ENCODE peak calls at places on chromosome 3, in four cellular contexts. C is AG09309, Y is GM12865, E is lower leg skin. T is an unnamed sample.
A peak's percentile ranks its signal among the peaks of the same experiment; 100 is the strongest.

GRCh38 chr3:61560452-61561373 is 658 bp upstream of the PTPRG start:
- DNase-seq in Y (peak; percentile 69), E (peak; percentile 74), C (no peak), T (peak; percentile 5)

GRCh38 chr3:178558637-178559036 is 22.4 kb downstream of the KCNMB2 start:
- DNase-seq in E (no peak), C (no peak), Y (peak; percentile 31), T (no peak)

GRCh38 chr3:43190682-43191081 is 84.8 kb upstream of the POMGNT2 start:
- DNase-seq in C (peak; percentile 98), Y (no peak), E (no peak), T (no peak)

GRCh38 chr3:112718967-112719366 is 78.0 kb upstream of the CCDC80 start:
- DNase-seq in Y (no peak), E (no peak), C (no peak), T (no peak)

GRCh38 chr3:86782860-86783259 is 208.1 kb downstream of the VGLL3 start:
- DNase-seq in C (no peak), E (no peak), Y (no peak), T (no peak)

GRCh38 chr3:139827833-139828232 is 107.2 kb upstream of the CLSTN2 start:
- DNase-seq in C (no peak), E (no peak), Y (no peak), T (no peak)

GRCh38 chr3:16961621-16962205 is 77.0 kb downstream of the PLCL2 start:
- DNase-seq in E (no peak), Y (no peak), C (no peak), T (no peak)

GRCh38 chr3:50123394-50124361 is 31.4 kb upstream of the SEMA3F start:
- DNase-seq in E (no peak), C (no peak), Y (no peak), T (no peak)

GRCh38 chr3:132038198-132038825 is 3.5 kb upstream of the CPNE4 start:
- DNase-seq in E (no peak), Y (peak; percentile 6), C (no peak), T (peak; percentile 9)

GRCh38 chr3:56294316-56294715 is 174.0 kb downstream of the ERC2 start:
- DNase-seq in C (no peak), Y (no peak), E (no peak), T (no peak)

GRCh38 chr3:53194218-53195065 is 33.4 kb downstream of the PRKCD start:
- DNase-seq in E (no peak), C (no peak), Y (no peak), T (no peak)

GRCh38 chr3:108722724-108723123 is 34.5 kb downstream of the RETNLB start:
- DNase-seq in C (no peak), Y (no peak), E (no peak), T (no peak)

GRCh38 chr3:134253475-134254231 is 3.0 kb upstream of the RYK start:
- DNase-seq in C (no peak), Y (peak; percentile 29), E (no peak), T (no peak)

GRCh38 chr3:193693774-193694173 is 100.8 kb downstream of the OPA1 start:
- DNase-seq in E (no peak), Y (peak; percentile 26), C (no peak), T (no peak)

GRCh38 chr3:142657033-142657432 is 60.8 kb downstream of the PLS1 start:
- DNase-seq in C (no peak), E (no peak), Y (no peak), T (no peak)

GRCh38 chr3:43024183-43024865 is 45.2 kb downstream of the GASK1A start:
- DNase-seq in C (no peak), E (no peak), Y (no peak), T (peak; percentile 97)

GRCh38 chr3:141462176-141462859 is 24.5 kb upstream of the RASA2 start:
- DNase-seq in C (no peak), Y (peak; percentile 27), E (no peak), T (no peak)

GRCh38 chr3:26962419-26963355 is 340.1 kb downstream of the LRRC3B start:
- DNase-seq in E (no peak), Y (peak; percentile 48), C (no peak), T (no peak)

GRCh38 chr3:158568784-158569183 is 2.2 kb upstream of the MLF1 start:
- DNase-seq in E (no peak), Y (no peak), C (no peak), T (no peak)

GRCh38 chr3:116702370-116702769 is 7.2 kb upstream of the TUSC7 start:
- DNase-seq in Y (no peak), C (no peak), E (no peak), T (no peak)

GRCh38 chr3:120425877-120426276 is 24.9 kb downstream of the FSTL1 start:
- DNase-seq in E (no peak), C (peak; percentile 87), Y (no peak), T (no peak)

GRCh38 chr3:149657458-149657795 is 398 bp downstream of the WWTR1 start:
- DNase-seq in E (peak; percentile 62), Y (no peak), C (no peak), T (no peak)

GRCh38 chr3:50246517-50246954 is 10.5 kb downstream of the GNAI2 start:
- DNase-seq in C (peak; percentile 87), E (peak; percentile 47), Y (peak; percentile 81), T (peak; percentile 87)

GRCh38 chr3:127598841-127599570 is 795 bp downstream of the MCM2 start:
- DNase-seq in Y (no peak), C (no peak), E (no peak), T (no peak)

GRCh38 chr3:112394008-112394616 is 61.2 kb downstream of the CD200 start:
- DNase-seq in C (no peak), E (no peak), Y (no peak), T (no peak)

GRCh38 chr3:36032180-36032895 is 348.0 kb upstream of the STAC start:
- DNase-seq in E (no peak), Y (no peak), C (no peak), T (no peak)

GRCh38 chr3:89227634-89228033 is 120.2 kb downstream of the EPHA3 start:
- DNase-seq in C (no peak), E (no peak), Y (no peak), T (no peak)

GRCh38 chr3:59775781-59776270 is 726.0 kb upstream of the CFAP20DC start:
- DNase-seq in C (no peak), Y (no peak), E (no peak), T (no peak)

GRCh38 chr3:120170223-120170622 is 76.0 kb upstream of the GSK3B start:
- DNase-seq in E (no peak), C (no peak), Y (no peak), T (no peak)

GRCh38 chr3:119304201-119304713 is 10.1 kb downstream of the ARHGAP31 start:
- DNase-seq in E (no peak), C (no peak), Y (no peak), T (no peak)

GRCh38 chr3:13229291-13229949 is 156.2 kb upstream of the IQSEC1 start:
- DNase-seq in E (no peak), Y (peak; percentile 46), C (no peak), T (peak; percentile 64)

DNA sequence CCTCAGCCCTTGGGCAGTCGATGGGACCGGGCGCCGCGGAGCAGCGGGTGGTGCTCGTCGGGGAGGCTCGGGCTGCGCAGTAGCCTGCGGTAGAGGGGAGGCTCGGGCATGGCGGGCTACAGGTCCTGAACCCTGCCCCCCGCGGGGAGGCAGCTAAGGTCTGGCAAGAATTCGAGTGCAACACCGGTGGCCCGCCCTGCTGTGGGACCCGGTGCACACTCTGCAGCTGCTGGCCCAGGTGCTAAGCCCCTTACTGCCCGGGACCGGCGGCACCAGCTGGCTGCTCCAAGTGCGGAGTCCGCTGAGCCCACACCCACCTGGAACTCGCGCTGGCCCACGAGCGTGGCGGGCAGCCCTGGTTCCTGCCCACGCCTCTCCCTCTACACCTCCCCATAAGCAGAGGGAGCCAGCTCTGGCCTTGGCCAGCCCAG is 377.7 kb upstream of the RBMS3 start:
- DNase-seq in Y (no peak), E (no peak), C (no peak), T (no peak)
- H3K4me3 ChIP-seq in Y (no peak overlapping the region), E (no peak overlapping the region), C (no peak overlapping the region), T (no peak overlapping the region)

DNA sequence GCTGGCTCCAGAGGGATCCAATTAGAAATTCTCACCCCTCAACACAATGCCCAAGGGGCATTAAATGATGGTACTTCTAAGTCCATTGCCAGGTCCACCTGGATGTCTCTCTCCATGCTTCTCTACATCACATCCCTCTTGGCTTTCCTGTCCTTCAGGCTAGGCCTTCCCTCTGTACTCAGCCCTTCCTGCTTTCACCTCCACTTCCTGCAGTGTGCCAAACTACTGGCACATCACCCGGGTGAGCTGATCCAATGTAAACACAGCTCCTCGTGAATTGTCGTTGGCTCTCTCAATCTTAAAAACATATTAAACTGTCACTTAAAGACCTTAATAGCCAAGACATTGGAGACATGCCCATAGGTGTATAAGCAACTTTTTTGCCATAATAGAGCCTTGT is 4.0 kb downstream of the LMCD1 start:
- DNase-seq in E (no peak), C (no peak), Y (no peak), T (no peak)
- H3K4me3 ChIP-seq in E (no peak overlapping the region), C (no peak overlapping the region), Y (no peak overlapping the region), T (no peak overlapping the region)

GRCh38 chr3:46576386-46576785 is 10.3 kb upstream of the LRRC2 start:
- DNase-seq in E (no peak), C (no peak), Y (no peak), T (no peak)

GRCh38 chr3:46574263-46574662 is 8.2 kb upstream of the LRRC2 start:
- DNase-seq in Y (no peak), E (no peak), C (no peak), T (no peak)

GRCh38 chr3:46573701-46574100 is 7.6 kb upstream of the LRRC2 start:
- DNase-seq in C (no peak), Y (no peak), E (no peak), T (no peak)

GRCh38 chr3:46575577-46576222 is 9.6 kb upstream of the LRRC2 start:
- DNase-seq in Y (no peak), C (no peak), E (no peak), T (no peak)

DNA sequence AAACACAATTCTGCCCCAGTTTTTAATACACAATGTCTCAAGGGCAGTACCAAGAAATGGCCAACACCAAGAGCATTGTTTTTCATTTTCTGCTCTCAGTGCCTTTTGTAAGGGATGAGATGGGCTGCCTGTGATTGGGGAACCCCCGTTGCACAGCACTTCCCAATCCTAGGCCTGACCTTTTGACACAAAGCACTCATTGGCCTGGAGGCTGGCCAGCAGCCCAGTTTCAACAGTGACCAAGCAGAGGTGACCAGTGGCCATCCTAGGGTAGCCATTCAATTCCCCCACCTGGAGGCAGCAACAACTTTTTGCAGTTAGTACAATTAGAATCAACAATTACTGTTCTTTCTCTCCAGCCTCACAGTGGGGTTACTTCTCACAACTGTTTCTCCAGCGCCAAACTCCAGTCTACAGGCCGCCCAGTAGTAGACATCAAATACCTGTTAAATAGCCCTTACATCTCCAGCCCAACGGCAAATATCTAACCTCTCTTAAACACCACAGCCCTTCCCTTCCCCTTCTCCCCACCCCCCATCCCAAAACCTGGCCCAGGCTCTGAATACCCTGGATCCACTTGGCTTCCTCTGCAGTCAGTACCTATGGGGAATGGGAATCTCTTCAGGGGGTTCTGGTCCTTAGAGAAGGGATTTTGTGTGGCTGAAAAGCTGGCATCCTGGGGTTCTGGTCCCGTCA is 8.9 kb upstream of the LRRC2 start:
- DNase-seq in E (no peak), C (no peak), Y (no peak), T (no peak)
- H3K4me3 ChIP-seq in E (no peak overlapping the region), C (no peak overlapping the region), Y (no peak overlapping the region), T (no peak overlapping the region)

GRCh38 chr3:79846148-79846933 is 78.5 kb upstream of the ROBO1 start:
- DNase-seq in C (no peak), E (no peak), Y (peak; percentile 9), T (peak; percentile 20)
- H3K4me3 ChIP-seq in C (no peak overlapping the region), E (no peak overlapping the region), Y (no peak overlapping the region), T (no peak overlapping the region)

T was measured in Jurkat, Clone E6-1.